ENCODE peak calls at places on chromosomes 1 and 21, in ten cellular contexts. S, H, V, B, M, O, L, J, A and E are unnamed samples.

GRCh38 chr1:234692961-234693360 is 83.0 kb upstream of the IRF2BP2 start:
- DNase-seq in A (no peak), L (no peak), O (no peak), S (no peak), J (no peak), V (no peak), H (no peak), M (no peak), B (no peak), E (no peak)

GRCh38 chr1:228955691-228956090 is 220.4 kb downstream of the RHOU start:
- DNase-seq in O (peak; percentile 48), A (peak; percentile 28), J (no peak), B (no peak), H (no peak), S (peak; percentile 39), M (no peak), V (no peak), L (peak; percentile 86), E (peak; percentile 61)

GRCh38 chr21:28421716-28422480 is 570.8 kb downstream of the LTN1 start:
- DNase-seq in J (no peak), H (no peak), S (peak; percentile 77), L (peak; percentile 95), B (no peak), A (peak; percentile 96), O (no peak), V (peak; percentile 72), M (no peak), E (peak; percentile 97)

GRCh38 chr1:44408181-44409018 is 3.3 kb downstream of the RNF220 start:
- DNase-seq in B (no peak), O (peak; percentile 28), V (no peak), A (no peak), M (peak; percentile 64), S (peak; percentile 10), J (no peak), H (peak; percentile 15), L (no peak), E (no peak)

GRCh38 chr1:230713915-230714764 is at the start of gene AGT:
- DNase-seq in M (no peak), S (peak; percentile 53), B (no peak), L (peak; percentile 82), J (no peak), O (peak; percentile 80), V (no peak), A (peak; percentile 73), H (no peak), E (peak; percentile 87)

GRCh38 chr21:39422468-39423241 is 22.9 kb downstream of the LCA5L start:
- DNase-seq in S (no peak), B (no peak), J (no peak), V (no peak), O (no peak), H (no peak), L (no peak), A (no peak), M (no peak), E (no peak)

GRCh38 chr21:26761174-26761915 is 83.9 kb downstream of the ADAMTS1 start:
- DNase-seq in L (no peak), V (peak; percentile 84), B (no peak), M (no peak), S (no peak), H (no peak), A (no peak), J (no peak), O (no peak), E (no peak)

GRCh38 chr1:156146749-156147405 is 6.5 kb upstream of the SEMA4A start:
- DNase-seq in M (no peak), A (no peak), L (peak; percentile 53), J (no peak), O (peak; percentile 68), V (no peak), B (peak; percentile 63), S (no peak), H (no peak), E (no peak)

GRCh38 chr1:112855152-112855836 is 100.7 kb downstream of the SLC16A1 start:
- DNase-seq in L (no peak), S (no peak), J (no peak), B (no peak), O (no peak), A (no peak), V (no peak), M (no peak), H (no peak), E (no peak)

GRCh38 chr1:145997156-145998023 is 1.0 kb upstream of the TXNIP start:
- DNase-seq in A (peak; percentile 46), L (no peak), B (peak; percentile 83), J (no peak), H (peak; percentile 52), M (no peak), S (no peak), O (no peak), V (no peak), E (peak; percentile 48)

GRCh38 chr1:115649964-115650363 is 8.2 kb downstream of the VANGL1 start:
- DNase-seq in H (no peak), J (no peak), L (no peak), M (peak; percentile 17), S (peak; percentile 66), O (peak; percentile 25), B (no peak), A (no peak), V (no peak), E (no peak)

GRCh38 chr1:198157847-198158765 is 1.3 kb downstream of the NEK7 start:
- DNase-seq in M (peak; percentile 20), H (peak; percentile 35), B (no peak), S (peak; percentile 60), A (peak; percentile 54), V (no peak), J (no peak), O (no peak), L (peak; percentile 46), E (peak; percentile 53)

GRCh38 chr1:15261155-15262002 is 14.4 kb downstream of the FHAD1 start:
- DNase-seq in J (no peak), H (peak; percentile 48), A (peak; percentile 22), B (no peak), L (no peak), O (peak; percentile 59), S (no peak), M (no peak), V (peak; percentile 35), E (peak; percentile 29)

GRCh38 chr1:58249729-58250586 is 296.6 kb downstream of the OMA1 start:
- DNase-seq in L (peak; percentile 18), M (peak; percentile 59), S (peak; percentile 53), V (no peak), H (peak; percentile 79), B (no peak), A (peak; percentile 37), J (no peak), O (peak; percentile 8), E (peak; percentile 19)

GRCh38 chr1:154747841-154748766 is 122.0 kb downstream of the KCNN3 start:
- DNase-seq in O (peak; percentile 86), M (no peak), B (no peak), J (no peak), V (no peak), S (peak; percentile 51), L (no peak), A (no peak), H (no peak), E (no peak)

GRCh38 chr1:93322349-93322748 is 23.4 kb upstream of the DR1 start:
- DNase-seq in L (no peak), J (no peak), M (no peak), A (no peak), S (no peak), H (no peak), O (no peak), B (no peak), V (peak; percentile 89), E (no peak)
- H3K4me3 ChIP-seq in L (no peak overlapping the region), J (no peak overlapping the region), M (no peak overlapping the region), A (no peak overlapping the region), S (no peak overlapping the region), H (no peak overlapping the region), O (no peak overlapping the region), B (no peak overlapping the region), V (no peak overlapping the region), E (no peak overlapping the region)

DNA sequence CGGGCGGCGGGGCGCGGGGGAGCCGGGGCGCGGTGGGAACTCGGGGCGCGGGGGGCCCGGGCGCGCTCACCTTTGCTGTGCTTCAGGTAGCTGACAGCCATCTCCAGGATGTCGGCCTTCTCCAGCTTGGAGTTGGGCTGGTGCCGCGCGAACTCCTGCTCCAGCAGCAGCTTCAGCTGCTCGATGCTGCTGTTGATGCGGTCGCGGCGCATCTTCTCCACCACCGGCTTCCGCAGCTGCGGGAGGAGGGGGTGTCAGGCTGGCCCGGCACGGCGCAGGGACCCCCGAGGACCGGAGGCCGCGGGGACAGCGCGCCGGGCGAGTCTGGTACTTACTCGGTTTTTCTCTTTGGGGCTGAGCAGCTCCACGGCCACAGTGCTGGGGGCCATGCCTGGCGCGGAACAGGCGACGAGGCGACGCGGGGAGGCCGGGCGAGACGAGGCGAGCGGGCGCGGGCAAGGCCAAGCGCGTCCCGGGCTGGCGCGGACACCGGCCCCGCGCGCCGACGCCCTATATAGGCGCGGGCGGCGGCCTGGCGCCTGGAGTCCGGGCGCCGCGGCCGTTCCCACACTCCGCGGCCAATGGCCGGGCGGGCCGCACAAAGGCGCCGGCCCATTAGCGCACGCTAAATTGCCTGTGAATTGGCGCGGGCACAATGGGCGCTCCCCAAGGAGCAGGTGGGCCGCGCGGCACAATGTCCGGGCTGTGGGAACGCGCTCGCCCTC is at the start of gene HES5:
- DNase-seq in O (no peak), S (no peak), M (peak; percentile 96), J (no peak), B (no peak), H (no peak), L (no peak), A (no peak), V (no peak), E (no peak)
- H3K4me3 ChIP-seq in O (peak within 1 kb of the TSS; percentile 10), S (no peak within 1 kb of the TSS), M (peak within 1 kb of the TSS; percentile 46), J (no peak within 1 kb of the TSS), B (no peak within 1 kb of the TSS), H (peak within 1 kb of the TSS; percentile 7), L (no peak within 1 kb of the TSS), A (no peak within 1 kb of the TSS), V (no peak within 1 kb of the TSS), E (no peak within 1 kb of the TSS)

DNA sequence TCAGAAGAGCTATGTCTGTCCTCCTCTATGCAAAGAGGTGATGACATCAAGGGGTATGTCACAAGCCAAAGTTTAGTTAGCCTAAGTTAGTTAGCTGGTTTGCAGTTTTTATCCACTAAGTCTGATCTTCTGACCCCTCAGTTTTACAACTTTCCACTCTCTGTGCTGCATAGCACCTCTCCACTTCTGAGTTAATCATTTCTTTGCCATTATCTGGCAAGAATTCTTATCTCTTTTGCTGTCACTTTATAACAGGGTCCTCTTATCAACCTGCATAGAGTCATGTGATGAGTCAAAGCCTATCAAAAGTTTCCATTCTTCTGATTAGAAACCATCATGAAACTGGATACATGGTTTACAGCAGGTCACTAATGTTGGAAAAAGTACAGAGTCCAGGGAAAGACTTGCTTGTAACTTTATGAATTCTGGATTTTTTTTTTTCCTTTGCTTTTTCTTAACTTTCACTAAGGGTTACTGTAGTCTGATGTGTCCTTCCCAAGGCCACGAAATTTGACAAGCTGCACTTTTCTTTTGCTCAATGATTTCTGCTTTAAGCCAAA is at the start of gene NR5A2:
- DNase-seq in H (no peak), S (no peak), A (no peak), V (no peak), L (no peak), B (no peak), M (no peak), J (no peak), O (no peak), E (no peak)
- H3K4me3 ChIP-seq in H (no peak within 1 kb of the TSS), S (peak within 1 kb of the TSS; percentile 56), A (no peak within 1 kb of the TSS), V (no peak within 1 kb of the TSS), L (no peak within 1 kb of the TSS), B (peak within 1 kb of the TSS; percentile 40), M (peak within 1 kb of the TSS; percentile 63), J (no peak within 1 kb of the TSS), O (no peak within 1 kb of the TSS), E (no peak within 1 kb of the TSS)

DNA sequence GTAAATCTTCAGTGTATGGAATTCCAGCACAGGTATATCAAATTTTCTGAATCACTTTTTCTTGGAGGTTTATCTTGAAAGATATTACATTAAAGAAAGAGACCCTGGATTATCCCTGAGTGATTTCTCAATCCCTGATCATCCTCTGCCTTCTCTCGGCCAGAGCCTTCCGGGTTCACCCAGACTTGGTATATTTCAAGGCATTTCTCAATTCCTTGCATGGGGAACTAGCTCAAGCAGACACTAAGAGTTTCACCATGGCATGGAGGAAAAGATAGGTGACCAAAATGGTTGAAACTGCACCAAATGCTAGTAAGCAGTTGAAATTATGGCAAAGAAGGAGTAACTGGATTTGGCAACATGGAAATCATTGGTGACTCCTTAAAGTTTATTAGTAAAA is 5.7 kb downstream of the VAMP4 start:
- DNase-seq in V (no peak), B (no peak), M (no peak), A (no peak), S (no peak), J (no peak), H (no peak), L (no peak), O (no peak), E (no peak)
- H3K4me3 ChIP-seq in V (no peak overlapping the region), B (no peak overlapping the region), M (no peak overlapping the region), A (no peak overlapping the region), S (no peak overlapping the region), J (no peak overlapping the region), H (no peak overlapping the region), L (no peak overlapping the region), O (no peak overlapping the region), E (no peak overlapping the region)